ENCODE peak calls at places on chromosome 1, in seven cellular contexts. Q is GM12892; L is ovary; E is HCEC 1CT; D is endothelial cell; X is hepatic stellate cell; B is activated CD4-positive, alpha-beta T cell treated with anti-CD3 and anti-CD28 coated beads, Interleukin-2, amount 50 U/mL, for 48 hours. R is an unnamed sample.

GRCh38 chr1:91846007-91846620 is 39.8 kb downstream of the TGFBR3 start:
- DNase-seq in B (no peak), X (peak), E (peak), Q (no peak), L (no peak), D (no peak), R (no peak)

GRCh38 chr1:214469290-214469689 is 82.1 kb downstream of the PTPN14 start:
- DNase-seq in L (no peak), X (no peak), D (no peak), B (no peak), E (no peak), Q (no peak), R (no peak)

GRCh38 chr1:26833432-26834405 is 7.2 kb downstream of the ZDHHC18 start:
- DNase-seq in Q (peak), X (no peak), L (no peak), B (peak), E (no peak), D (no peak), R (no peak)

GRCh38 chr1:192978195-192978710 is 80.9 kb downstream of the UCHL5 start:
- DNase-seq in E (no peak), D (no peak), X (no peak), B (no peak), L (no peak), Q (no peak), R (no peak)

GRCh38 chr1:160629286-160630210 is 17.3 kb downstream of the SLAMF1 start:
- DNase-seq in E (no peak), Q (no peak), B (peak), X (no peak), L (no peak), D (no peak), R (peak)

GRCh38 chr1:30195424-30196134 is 527.8 kb downstream of the MATN1 start:
- DNase-seq in D (no peak), L (no peak), E (no peak), B (no peak), Q (no peak), X (no peak), R (no peak)

GRCh38 chr1:52296345-52296744 is 69.7 kb downstream of the CC2D1B start:
- DNase-seq in D (peak), X (peak), Q (peak), E (peak), L (no peak), B (no peak), R (no peak)

GRCh38 chr1:156102634-156103511 is 11.6 kb upstream of the LMNA start:
- DNase-seq in L (no peak), E (no peak), D (no peak), Q (no peak), B (no peak), X (peak), R (no peak)

GRCh38 chr1:1907098-1907736 is 7.8 kb upstream of the CALML6 start:
- DNase-seq in Q (no peak), D (peak), B (no peak), E (no peak), X (no peak), L (peak), R (no peak)

GRCh38 chr1:47934243-47934805 is 62.9 kb downstream of the TRABD2B start:
- DNase-seq in L (peak), X (no peak), E (no peak), D (no peak), Q (no peak), B (no peak), R (no peak)

GRCh38 chr1:58249371-58249728 is 297.2 kb downstream of the OMA1 start:
- DNase-seq in D (no peak), Q (no peak), L (no peak), E (no peak), B (no peak), X (no peak), R (no peak)

GRCh38 chr1:24657781-24658180 is 14.7 kb downstream of the SRRM1 start:
- DNase-seq in B (no peak), E (no peak), D (no peak), X (no peak), L (no peak), Q (no peak), R (no peak)

R was measured in substantia nigra.